ENCODE peak calls at places on chromosomes 6 and 20, in seven cellular contexts. W, T, B, O, L, N and I are unnamed samples.

GRCh38 chr20:63946986-63947637 is 9.1 kb downstream of the UCKL1 start:
- DNase-seq in W (no peak), T (no peak), B (no peak), O (no peak), L (no peak), N (no peak), I (no peak)

GRCh38 chr6:71411882-71412281 is 123.3 kb downstream of the OGFRL1 start:
- DNase-seq in W (no peak), T (no peak), B (no peak), O (no peak), L (no peak), N (no peak), I (no peak)

GRCh38 chr6:1281746-1282145 is 30.2 kb upstream of the FOXQ1 start:
- DNase-seq in W (no peak), T (no peak), B (no peak), O (no peak), L (no peak), N (no peak), I (no peak)

GRCh38 chr20:4243071-4243470 is 227.7 kb upstream of the RNF24 start:
- DNase-seq in W (no peak), T (peak; percentile 80), B (no peak), O (no peak), L (no peak), N (no peak), I (no peak)

GRCh38 chr20:44398303-44398702 is 42.8 kb downstream of the HNF4A start:
- DNase-seq in W (peak; percentile 85), T (no peak), B (no peak), O (no peak), L (no peak), N (peak; percentile 11), I (no peak)

GRCh38 chr20:13515291-13515690 is 123.4 kb downstream of the TASP1 start:
- DNase-seq in W (no peak), T (no peak), B (no peak), O (no peak), L (no peak), N (no peak), I (no peak)

GRCh38 chr6:86963352-86963751 is 26.0 kb downstream of the HTR1E start:
- DNase-seq in W (peak; percentile 3), T (no peak), B (no peak), O (no peak), L (no peak), N (no peak), I (no peak)

GRCh38 chr6:157982580-157983438 is 1.1 kb downstream of the SYNJ2 start:
- DNase-seq in W (peak; percentile 57), T (peak; percentile 39), B (no peak), O (no peak), L (no peak), N (no peak), I (no peak)

GRCh38 chr20:19867074-19867473 is 109.0 kb downstream of the RIN2 start:
- DNase-seq in W (peak; percentile 44), T (no peak), B (no peak), O (no peak), L (no peak), N (peak; percentile 61), I (no peak)

GRCh38 chr6:162899148-162899547 is 171.4 kb downstream of the PACRG start:
- DNase-seq in W (peak; percentile 2), T (no peak), B (no peak), O (no peak), L (no peak), N (no peak), I (no peak)

DNA sequence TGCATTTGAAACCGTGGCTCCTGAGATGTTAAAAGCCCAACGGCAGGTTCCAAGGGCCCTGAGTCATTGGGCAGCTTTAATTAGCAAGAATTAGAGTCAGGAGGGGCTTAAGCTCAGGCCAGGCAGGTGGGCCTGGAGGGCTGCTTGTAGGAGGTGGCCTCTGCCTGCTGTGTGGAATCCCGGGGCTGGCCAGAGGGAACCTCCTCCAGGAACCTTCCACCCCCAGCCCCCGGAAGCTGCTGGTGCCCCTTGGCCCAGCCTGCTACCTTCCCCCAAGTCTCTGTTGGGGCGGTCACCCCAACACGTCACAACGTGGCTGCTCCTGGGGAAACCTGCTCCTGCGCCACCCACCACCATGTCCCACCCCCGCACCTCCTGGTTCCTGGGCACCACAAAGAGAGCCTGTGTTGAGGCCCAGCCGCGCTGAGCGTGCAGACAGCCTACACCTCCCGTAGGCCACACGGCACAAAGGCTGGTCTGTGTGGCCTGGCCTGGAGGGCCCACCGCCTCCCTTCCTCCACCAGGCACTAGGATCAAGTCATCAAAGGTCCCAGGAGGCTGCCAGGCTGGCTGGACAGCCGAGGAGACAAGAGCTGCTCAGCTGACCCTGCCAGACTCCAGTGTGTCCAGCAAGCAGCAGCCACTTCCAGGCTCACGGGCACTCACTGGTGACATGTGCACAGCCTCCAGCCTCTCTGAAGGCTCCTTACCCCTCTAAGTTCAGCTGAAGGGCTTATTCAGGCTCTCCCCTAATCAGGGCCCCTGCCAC is 86.3 kb downstream of the SNX5 start:
- DNase-seq in W (no peak), T (no peak), B (no peak), O (no peak), L (no peak), N (no peak), I (peak; percentile 12)
- H3K27ac ChIP-seq in W (no peak overlapping the region), T (no peak overlapping the region), B (no peak overlapping the region), O (no peak overlapping the region), L (no peak overlapping the region), N (no peak overlapping the region), I (no peak overlapping the region)

GRCh38 chr6:33440649-33441309 is 13.6 kb upstream of the ZBTB9 start:
- DNase-seq in W (no peak), T (no peak), B (no peak), O (no peak), L (no peak), N (no peak), I (no peak)
- H3K27ac ChIP-seq in W (no peak overlapping the region), T (no peak overlapping the region), B (no peak overlapping the region), O (no peak overlapping the region), L (no peak overlapping the region), N (no peak overlapping the region), I (no peak overlapping the region)

GRCh38 chr20:53597085-53597482 is 3.4 kb upstream of the ZNF217 start:
- DNase-seq in W (no peak), T (no peak), B (no peak), O (no peak), L (no peak), N (no peak), I (no peak)
- H3K27ac ChIP-seq in W (no peak overlapping the region), T (peak overlapping the region; percentile 83), B (peak overlapping the region; percentile 100), O (peak overlapping the region; percentile 39), L (peak overlapping the region; percentile 91), N (no peak overlapping the region), I (no peak overlapping the region)

GRCh38 chr6:22036267-22036666 is 260.6 kb downstream of the PRL start:
- DNase-seq in W (peak; percentile 86), T (peak; percentile 81), B (no peak), O (no peak), L (peak; percentile 84), N (no peak), I (no peak)
- H3K27ac ChIP-seq in W (peak overlapping the region; percentile 52), T (no peak overlapping the region), B (no peak overlapping the region), O (no peak overlapping the region), L (peak overlapping the region; percentile 34), N (no peak overlapping the region), I (no peak overlapping the region)

GRCh38 chr6:22880686-22881433 is 311.5 kb downstream of the HDGFL1 start:
- DNase-seq in W (peak; percentile 99), T (no peak), B (no peak), O (no peak), L (peak; percentile 39), N (peak; percentile 95), I (no peak)
- H3K27ac ChIP-seq in W (peak overlapping the region; percentile 94), T (no peak overlapping the region), B (peak overlapping the region; percentile 56), O (peak overlapping the region; percentile 61), L (peak overlapping the region; percentile 95), N (peak overlapping the region; percentile 89), I (no peak overlapping the region)

DNA sequence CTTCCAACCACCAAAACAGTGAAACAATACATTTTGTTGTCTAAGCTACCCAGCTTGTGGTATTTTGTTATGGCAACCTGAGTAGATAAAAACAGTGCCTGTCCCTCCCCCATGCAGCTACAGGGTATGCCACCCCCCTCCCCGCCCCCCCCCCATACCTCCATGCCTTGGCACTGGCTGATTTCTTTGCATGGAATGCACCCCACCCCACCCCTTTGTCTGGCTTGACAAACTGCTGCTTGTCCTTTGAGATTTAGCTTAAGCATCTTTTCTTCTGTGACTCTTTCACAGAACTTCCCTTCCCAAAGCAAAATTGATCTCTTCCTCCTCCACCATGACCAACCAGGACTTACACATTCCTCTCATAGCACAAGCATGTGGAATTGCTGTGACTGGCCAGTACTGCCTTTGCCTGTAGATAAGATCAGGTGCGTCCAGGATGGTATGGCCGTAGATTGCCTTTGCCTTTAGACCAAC is 64.6 kb upstream of the ADGRF1 start:
- DNase-seq in W (no peak), T (peak; percentile 41), B (no peak), O (no peak), L (peak; percentile 85), N (no peak), I (no peak)
- H3K27ac ChIP-seq in W (no peak overlapping the region), T (no peak overlapping the region), B (no peak overlapping the region), O (no peak overlapping the region), L (peak overlapping the region; percentile 96), N (no peak overlapping the region), I (no peak overlapping the region)